ENCODE peak calls at places on chromosomes 4 and X, in five cellular contexts. D is fibroblast of pulmonary artery; K is astrocyte of the cerebellum; L is CD8-positive, alpha-beta memory T cell; J is tibial nerve. A is an unnamed sample.

GRCh38 chr4:79048878-79049277 is 109.6 kb upstream of the PAQR3 start:
- DNase-seq in D (no peak), K (no peak), L (no peak), J (no peak), A (no peak)

GRCh38 chr4:64272432-64272831 is 136.8 kb downstream of the TECRL start:
- DNase-seq in D (no peak), K (no peak), L (no peak), J (no peak), A (no peak)

GRCh38 chr4:17580969-17581368 is 4.0 kb downstream of the LAP3 start:
- DNase-seq in D (peak), K (peak), L (no peak), J (no peak), A (no peak)

GRCh38 chrX:132171881-132172280 is 44.1 kb upstream of the FRMD7 start:
- DNase-seq in D (no peak), K (no peak), L (no peak), J (no peak), A (no peak)

GRCh38 chrX:117987376-117987775 is 129.2 kb downstream of the KLHL13 start:
- DNase-seq in D (no peak), K (no peak), L (no peak), J (no peak), A (no peak)

GRCh38 chrX:135544338-135544948 is 24.0 kb downstream of the INTS6L start:
- DNase-seq in D (no peak), K (no peak), L (no peak), J (no peak), A (no peak)

GRCh38 chrX:72142094-72142843 is 10.6 kb upstream of the RTL5 start:
- DNase-seq in D (no peak), K (no peak), L (no peak), J (no peak), A (no peak)

GRCh38 chr4:15021946-15022345 is 19.7 kb downstream of the CPEB2 start:
- DNase-seq in D (no peak), K (no peak), L (no peak), J (no peak), A (no peak)

GRCh38 chr4:4874254-4874653 is 14.8 kb downstream of the MSX1 start:
- DNase-seq in D (no peak), K (no peak), L (no peak), J (no peak), A (no peak)

GRCh38 chr4:123602007-123602406 is 205.4 kb downstream of the SPRY1 start:
- DNase-seq in D (no peak), K (no peak), L (no peak), J (no peak), A (no peak)

GRCh38 chrX:123308663-123309062 is 124.6 kb downstream of the GRIA3 start:
- DNase-seq in D (no peak), K (peak), L (no peak), J (no peak), A (no peak)

GRCh38 chr4:177128306-177128705 is 181.4 kb upstream of the NEIL3 start:
- DNase-seq in D (peak), K (no peak), L (no peak), J (no peak), A (peak)

GRCh38 chr4:140807491-140808257 is 51.5 kb upstream of the TBC1D9 start:
- DNase-seq in D (no peak), K (no peak), L (no peak), J (no peak), A (peak)

GRCh38 chrX:2788980-2789379 is 37.1 kb downstream of the XG start:
- DNase-seq in D (no peak), K (no peak), L (no peak), J (no peak), A (no peak)

GRCh38 chrX:120464409-120464808 is 4.7 kb downstream of the LAMP2 start:
- DNase-seq in D (no peak), K (no peak), L (no peak), J (no peak), A (no peak)

GRCh38 chrX:120463241-120463640 is 5.9 kb downstream of the LAMP2 start:
- DNase-seq in D (peak), K (peak), L (no peak), J (no peak), A (no peak)

GRCh38 chrX:120468825-120469525 is at the start of gene LAMP2:
- DNase-seq in D (peak), K (peak), L (peak), J (peak), A (peak)

GRCh38 chrX:120468071-120468470 is 1.0 kb downstream of the LAMP2 start:
- DNase-seq in D (no peak), K (no peak), L (no peak), J (no peak), A (no peak)

GRCh38 chrX:120468479-120468824 is 644 bp downstream of the LAMP2 start:
- DNase-seq in D (no peak), K (no peak), L (no peak), J (no peak), A (no peak)
- H3K4me3 ChIP-seq in D (peak), K (peak), L (peak), J (peak), A (peak)

GRCh38 chr4:156294577-156294976 is 340.9 kb upstream of the CTSO start:
- DNase-seq in D (peak), K (peak), L (no peak), J (no peak), A (peak)
- H3K4me3 ChIP-seq in D (peak), K (no peak), L (no peak), J (no peak), A (no peak)

GRCh38 chr4:2755821-2756690 is at the start of gene TNIP2:
- DNase-seq in D (peak), K (no peak), L (peak), J (peak), A (peak)
- H3K4me3 ChIP-seq in D (peak), K (peak), L (peak), J (peak), A (peak)

DNA sequence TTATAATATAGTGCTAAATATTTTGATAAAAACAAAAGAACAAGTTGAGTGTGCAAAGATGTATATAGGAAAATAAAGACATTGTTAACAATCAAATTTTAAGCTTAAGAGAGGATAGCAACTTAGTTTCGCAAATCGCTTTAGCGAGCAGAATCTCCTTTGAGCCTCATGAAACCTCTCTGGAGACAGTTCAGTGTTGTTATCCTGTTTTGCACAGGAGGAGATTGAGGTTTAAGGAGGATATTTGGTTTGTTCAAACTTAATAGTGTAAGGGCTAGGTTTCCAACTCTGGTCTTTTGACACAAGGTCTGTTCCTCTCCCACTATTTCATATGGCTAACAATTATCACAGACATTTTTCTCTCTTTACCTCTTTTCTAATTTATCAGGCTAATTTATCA is 1848.5 kb upstream of the TENM3 start:
- DNase-seq in D (no peak), K (no peak), L (no peak), J (no peak), A (no peak)
- H3K4me3 ChIP-seq in D (no peak), K (no peak), L (no peak), J (no peak), A (no peak)

GRCh38 chr4:40986375-40986774 is 228.0 kb downstream of the APBB2 start:
- DNase-seq in D (no peak), K (no peak), L (no peak), J (no peak), A (no peak)

GRCh38 chr4:40978548-40978947 is 228.8 kb downstream of the NSUN7 start:
- DNase-seq in D (no peak), K (no peak), L (no peak), J (no peak), A (no peak)

GRCh38 chr4:40980318-40980883 is 230.6 kb downstream of the NSUN7 start:
- DNase-seq in D (peak), K (no peak), L (no peak), J (no peak), A (no peak)

GRCh38 chr4:40987151-40987550 is 227.2 kb downstream of the APBB2 start:
- DNase-seq in D (no peak), K (no peak), L (no peak), J (no peak), A (no peak)

GRCh38 chr4:40984051-40984450 is 230.3 kb downstream of the APBB2 start:
- DNase-seq in D (no peak), K (no peak), L (no peak), J (no peak), A (no peak)
- H3K4me3 ChIP-seq in D (no peak), K (no peak), L (no peak), J (no peak), A (no peak)

DNA sequence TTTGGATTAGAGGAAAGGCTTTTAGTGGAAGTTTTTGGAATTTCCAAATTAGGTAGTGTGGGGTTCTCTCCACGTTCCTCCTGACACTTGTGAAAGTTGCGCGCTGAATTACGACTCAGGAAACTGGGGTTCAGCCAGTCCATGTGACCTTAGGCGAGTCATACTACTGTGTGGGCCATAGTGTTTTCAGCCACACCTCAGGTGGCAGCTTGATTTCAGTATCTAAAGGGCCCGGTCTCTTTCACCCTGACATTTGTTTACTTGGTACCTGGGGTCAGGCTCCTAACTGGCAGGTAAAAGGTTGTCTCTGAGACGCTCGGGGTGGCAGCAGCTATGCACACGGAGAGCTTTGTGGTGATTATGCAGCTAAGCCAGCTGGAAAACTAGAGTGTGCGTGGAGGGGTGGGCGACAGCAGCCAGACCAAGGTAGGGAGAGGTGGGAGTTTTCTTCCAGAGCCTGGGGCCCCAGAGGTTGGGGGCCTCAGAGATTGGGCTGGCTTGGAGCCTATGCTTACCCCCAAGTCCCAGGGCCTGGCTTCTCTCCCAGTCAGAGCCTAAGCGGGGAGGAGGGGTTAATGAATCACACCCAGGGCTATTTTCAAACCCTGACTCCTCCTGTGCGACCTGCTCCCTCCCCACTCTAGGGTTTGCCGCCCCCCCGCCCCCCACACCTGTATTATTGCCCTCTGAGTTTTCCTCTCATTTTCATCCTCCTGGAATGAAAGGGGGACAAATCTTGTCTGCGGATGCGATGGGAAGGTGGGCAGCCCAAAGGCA is 47.2 kb downstream of the STARD8 start:
- DNase-seq in D (peak), K (no peak), L (no peak), J (no peak), A (no peak)
- H3K4me3 ChIP-seq in D (peak), K (peak), L (no peak), J (peak), A (peak)

DNA sequence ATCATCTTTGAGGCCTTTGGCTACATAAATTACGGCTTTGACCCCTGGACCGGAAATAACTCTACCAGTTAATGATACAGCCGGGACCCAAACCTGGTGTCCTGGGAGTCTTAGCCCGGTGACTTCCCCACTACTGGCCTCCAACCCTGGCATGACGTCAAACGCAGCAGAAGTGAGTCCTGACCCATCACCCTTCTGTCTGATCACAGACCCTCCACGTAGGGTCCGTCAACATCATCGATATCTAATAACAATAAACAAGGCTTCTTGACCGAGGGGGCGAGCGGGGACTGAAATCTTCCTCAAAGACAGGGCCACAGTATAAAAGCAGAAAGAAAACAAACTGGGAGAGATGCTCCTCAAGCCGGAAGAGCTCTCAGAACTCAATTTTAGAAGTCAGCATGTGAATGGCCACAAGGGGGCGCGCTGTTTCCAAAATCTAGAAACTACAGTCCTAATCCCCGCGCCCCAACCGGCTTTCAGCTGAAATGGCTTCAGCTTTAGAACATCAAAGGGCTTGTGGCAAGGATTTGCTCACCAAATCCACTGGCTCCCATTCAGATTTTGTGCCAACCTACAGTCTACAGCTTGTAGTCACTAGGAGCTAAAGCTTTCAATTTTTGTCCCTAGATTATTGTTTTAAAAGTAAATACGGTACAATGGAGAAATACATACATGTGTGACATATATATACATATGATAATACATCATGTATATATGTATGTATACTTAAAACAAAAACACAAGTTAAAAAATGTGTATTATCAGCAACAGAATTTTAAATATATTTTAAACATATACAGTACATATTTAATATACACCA is 46.4 kb upstream of the ENPP6 start:
- DNase-seq in D (peak), K (peak), L (peak), J (peak), A (peak)
- H3K4me3 ChIP-seq in D (no peak), K (no peak), L (no peak), J (no peak), A (no peak)

GRCh38 chr4:82900016-82900334 is 560 bp upstream of the THAP9 start:
- DNase-seq in D (no peak), K (no peak), L (no peak), J (no peak), A (no peak)

GRCh38 chr4:82896755-82897154 is 3.8 kb upstream of the THAP9 start:
- DNase-seq in D (no peak), K (no peak), L (no peak), J (no peak), A (no peak)

GRCh38 chr4:82899339-82899738 is 1.2 kb upstream of the THAP9 start:
- DNase-seq in D (peak), K (no peak), L (no peak), J (no peak), A (no peak)

GRCh38 chr4:82900335-82901128 is at the start of gene THAP9:
- DNase-seq in D (peak), K (peak), L (peak), J (peak), A (peak)

GRCh38 chr4:82898322-82899243 is 2.0 kb upstream of the THAP9 start:
- DNase-seq in D (peak), K (peak), L (no peak), J (no peak), A (peak)
- H3K4me3 ChIP-seq in D (peak), K (peak), L (peak), J (peak), A (peak)

GRCh38 chr4:77155631-77156345 is 1.2 kb upstream of the CCNG2 start:
- DNase-seq in D (no peak), K (no peak), L (no peak), J (no peak), A (no peak)
- H3K4me3 ChIP-seq in D (peak), K (peak), L (peak), J (peak), A (peak)

GRCh38 chr4:153224474-153224873 is 20.2 kb downstream of the TRIM2 start:
- DNase-seq in D (no peak), K (no peak), L (no peak), J (no peak), A (no peak)
- H3K4me3 ChIP-seq in D (no peak), K (peak), L (no peak), J (no peak), A (no peak)

A was measured in skeletal muscle cell.